ENCODE peak calls at places on chromosomes 12 and 14, in eight cellular contexts. I is IMR-90, D is body of pancreas, V is heart left ventricle, O is gastrocnemius medialis, L is A549, E is HCT116, H is right lobe of liver. C is an unnamed sample.

GRCh38 chr14:77593501-77593911 is 22.9 kb downstream of the SPTLC2 start:
- ATAC-seq in H (peak; percentile 61), O (no peak), E (no peak), L (no peak), V (no peak), I (peak; percentile 60), D (no peak), C (no peak)

GRCh38 chr12:123115409-123116111 is 35.3 kb downstream of the PITPNM2 start:
- ATAC-seq in V (peak; percentile 89), H (peak; percentile 48), I (peak; percentile 68), O (peak; percentile 93), E (no peak), D (peak; percentile 74), L (peak; percentile 41), C (peak; percentile 96)

GRCh38 chr14:103846569-103847438 is 571 bp downstream of the PPP1R13B start:
- ATAC-seq in L (peak; percentile 5), D (peak; percentile 44), I (peak; percentile 61), O (peak; percentile 42), V (peak; percentile 5), E (peak; percentile 55), H (no peak), C (peak; percentile 62)

GRCh38 chr12:95201056-95201670 is 16.1 kb downstream of the FGD6 start:
- ATAC-seq in I (no peak), O (no peak), E (peak; percentile 22), D (no peak), V (no peak), H (no peak), L (peak; percentile 45), C (no peak)

GRCh38 chr14:102629700-102630365 is 37.4 kb downstream of the RCOR1 start:
- ATAC-seq in I (peak; percentile 62), E (no peak), H (no peak), O (no peak), D (no peak), L (no peak), V (no peak), C (no peak)

GRCh38 chr12:131010376-131011131 is 56.8 kb downstream of the ADGRD1 start:
- ATAC-seq in D (no peak), E (no peak), H (no peak), V (no peak), I (no peak), L (no peak), O (no peak), C (no peak)

GRCh38 chr12:116368196-116369194 is 91.0 kb upstream of the MED13L start:
- ATAC-seq in V (no peak), L (peak; percentile 91), I (no peak), E (no peak), D (peak; percentile 89), O (no peak), H (peak; percentile 86), C (no peak)

GRCh38 chr14:65095633-65096205 is 6.6 kb downstream of the MAX start:
- ATAC-seq in O (peak; percentile 92), D (peak; percentile 60), E (no peak), H (peak; percentile 90), I (peak; percentile 70), V (peak; percentile 78), L (no peak), C (peak; percentile 84)

GRCh38 chr14:71165121-71165574 is 257.9 kb downstream of the PCNX1 start:
- ATAC-seq in L (no peak), V (peak; percentile 45), E (no peak), H (no peak), D (peak; percentile 68), I (peak; percentile 58), O (no peak), C (no peak)

GRCh38 chr14:61631044-61631692 is 64.1 kb upstream of the HIF1A start:
- ATAC-seq in O (no peak), E (no peak), D (no peak), V (no peak), H (no peak), I (no peak), L (no peak), C (no peak)

GRCh38 chr14:23694085-23694975 is 58.2 kb downstream of the DHRS2 start:
- ATAC-seq in O (no peak), I (peak; percentile 32), L (no peak), E (no peak), D (no peak), H (peak; percentile 64), V (peak; percentile 68), C (no peak)

GRCh38 chr14:61476737-61477410 is 155.5 kb downstream of the PRKCH start:
- ATAC-seq in E (no peak), H (peak; percentile 78), I (peak; percentile 64), V (peak; percentile 67), L (peak; percentile 78), D (peak; percentile 62), O (peak; percentile 69), C (peak; percentile 82)

GRCh38 chr12:47741340-47741703 is 16.0 kb upstream of the ENDOU start:
- ATAC-seq in D (no peak), H (no peak), I (no peak), L (no peak), E (peak; percentile 39), O (no peak), V (no peak), C (no peak)

GRCh38 chr12:65825323-65825572 is 965 bp downstream of the HMGA2 start:
- ATAC-seq in D (peak; percentile 13), H (no peak), O (no peak), V (peak; percentile 20), L (no peak), E (no peak), I (no peak), C (peak; percentile 31)

GRCh38 chr14:105859717-105860614 is 333.6 kb downstream of the TMEM121 start:
- ATAC-seq in L (no peak), D (no peak), O (no peak), H (no peak), I (no peak), V (no peak), E (no peak), C (no peak)

GRCh38 chr14:67544590-67544989 is 11.5 kb downstream of the PLEKHH1 start:
- ATAC-seq in I (no peak), O (no peak), D (no peak), H (no peak), L (no peak), V (no peak), E (no peak), C (no peak)

GRCh38 chr14:67539116-67539515 is 6.0 kb downstream of the PLEKHH1 start:
- ATAC-seq in D (no peak), E (no peak), O (no peak), L (no peak), V (no peak), H (no peak), I (no peak), C (no peak)

GRCh38 chr14:67538501-67538900 is 5.4 kb downstream of the PLEKHH1 start:
- ATAC-seq in E (no peak), L (no peak), D (no peak), O (peak; percentile 90), I (no peak), V (peak; percentile 28), H (no peak), C (no peak)

GRCh38 chr14:67537736-67538135 is 4.6 kb downstream of the PLEKHH1 start:
- ATAC-seq in V (no peak), O (no peak), I (no peak), H (no peak), L (no peak), D (no peak), E (no peak), C (no peak)

GRCh38 chr14:67541448-67542387 is 8.6 kb downstream of the PLEKHH1 start:
- ATAC-seq in E (no peak), H (no peak), I (no peak), V (no peak), O (no peak), L (no peak), D (peak; percentile 93), C (no peak)
- TF ChIP-seq POLR2A in E (no peak), H (no peak), I (no peak), V (no peak), O (no peak), L (no peak), D (peak; percentile 60), C (no peak)

DNA sequence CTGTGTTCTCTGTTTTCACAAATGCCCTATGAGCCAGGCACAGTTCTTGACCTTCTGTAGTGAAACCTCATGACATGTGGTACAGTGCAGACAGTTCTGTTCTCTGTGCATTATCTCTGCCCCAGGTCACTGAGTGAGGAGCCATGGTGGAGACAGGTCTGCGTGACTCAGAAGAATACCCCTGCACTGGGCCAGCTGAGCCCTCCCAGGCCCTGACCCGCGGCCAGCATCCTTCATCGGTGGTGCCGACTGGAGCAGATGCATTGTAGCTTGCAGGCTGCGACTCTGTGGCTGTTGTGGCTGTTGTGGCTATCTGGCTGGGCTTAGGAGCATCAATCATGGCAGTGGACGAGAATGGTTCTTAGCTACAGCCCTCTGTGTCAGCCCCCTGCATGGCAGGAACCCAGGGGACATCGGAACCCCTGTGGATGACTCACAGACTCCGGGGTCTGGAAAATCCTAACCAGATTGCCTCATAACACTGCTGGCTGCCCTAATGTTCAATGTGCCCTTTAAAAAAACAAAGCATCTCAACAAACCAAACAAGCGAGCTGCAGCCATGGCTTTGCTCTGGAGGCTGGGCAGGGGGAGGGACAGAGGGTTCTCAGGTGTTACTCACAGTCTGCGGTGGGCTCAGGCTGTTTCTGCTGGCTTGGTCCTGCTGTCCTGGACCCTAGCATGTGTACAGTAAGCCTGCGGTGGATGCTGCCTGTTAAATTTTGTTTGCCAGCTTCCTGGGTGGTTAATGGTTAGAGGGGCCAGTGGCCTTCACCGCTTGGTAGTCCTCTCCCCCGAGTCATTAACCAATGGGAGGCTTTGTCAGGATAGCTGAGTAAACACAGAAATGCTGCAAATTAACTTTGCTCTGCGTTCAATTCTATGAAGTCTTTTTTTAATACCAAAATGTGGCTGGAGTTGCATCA is at the start of gene SERPINA6:
- ATAC-seq in V (no peak), H (peak; percentile 70), D (peak; percentile 85), I (peak; percentile 29), O (no peak), L (peak; percentile 66), E (no peak), C (peak; percentile 41)
- TF ChIP-seq POLR2A in V (no peak), H (peak; percentile 65), D (peak; percentile 46), I (no peak), O (no peak), L (no peak), E (no peak), C (no peak)

GRCh38 chr14:68977741-68978549 is 1.2 kb downstream of the ACTN1 start:
- ATAC-seq in V (peak; percentile 32), D (peak; percentile 7), H (peak; percentile 21), I (peak; percentile 45), L (peak; percentile 29), E (peak; percentile 21), O (peak; percentile 10), C (peak; percentile 44)
- TF ChIP-seq POLR2A in V (no peak), D (peak; percentile 48), H (peak; percentile 69), I (peak; percentile 93), L (peak; percentile 54), E (no peak), O (peak; percentile 21), C (peak; percentile 84)

GRCh38 chr14:68825729-68826128 is 32.9 kb upstream of the ZFP36L1 start:
- ATAC-seq in L (no peak), H (peak; percentile 24), V (no peak), O (no peak), D (no peak), I (no peak), E (no peak), C (no peak)

GRCh38 chr14:68824517-68825347 is 31.9 kb upstream of the ZFP36L1 start:
- ATAC-seq in L (peak; percentile 99), D (peak; percentile 93), I (peak; percentile 99), H (peak; percentile 65), E (peak; percentile 99), O (peak; percentile 81), V (peak; percentile 96), C (peak; percentile 89)

GRCh38 chr14:68823434-68824206 is 30.8 kb upstream of the ZFP36L1 start:
- ATAC-seq in I (no peak), H (peak; percentile 45), O (no peak), V (no peak), L (no peak), D (peak; percentile 62), E (no peak), C (no peak)

GRCh38 chr14:68822964-68823363 is 30.1 kb upstream of the ZFP36L1 start:
- ATAC-seq in I (no peak), V (no peak), L (no peak), H (no peak), O (no peak), E (no peak), D (no peak), C (no peak)

GRCh38 chr14:68824207-68824516 is 31.3 kb upstream of the ZFP36L1 start:
- ATAC-seq in H (peak; percentile 15), E (no peak), L (no peak), I (no peak), O (no peak), V (no peak), D (no peak), C (no peak)
- TF ChIP-seq POLR2A in H (no peak), E (no peak), L (no peak), I (no peak), O (no peak), V (no peak), D (no peak), C (no peak)